ENCODE peak calls at places on chromosomes 3 and 15, in eight cellular contexts. One of them, this sample, is unnamed.

GRCh38 chr15:41557673-41558399 is 1.2 kb upstream of the TYRO3 start:
- DNase-seq in heart right ventricle: no peak
- DNase-seq in lower lobe of right lung: peak; percentile 68
- DNase-seq in WTC11: peak; percentile 76
- DNase-seq in NCI-H1105 treated with DMSO at 0.1 percent for 48 hours: peak; percentile 67
- DNase-seq in T-cell: peak; percentile 72
- DNase-seq in stimulated activated CD8-positive, alpha-beta memory T cell treated with anti-CD3 and anti-CD28 coated beads, Interleukin-12 subunit alpha, Interleukin-12 subunit beta, amount 100 ng/mL, for 1 hour: peak; percentile 57
- DNase-seq in activated CD4-positive, alpha-beta T cell treated with anti-CD3 and anti-CD28 coated beads for 24 hours: peak; percentile 52
- DNase-seq in this sample: peak; percentile 73

GRCh38 chr3:150216041-150216811 is 191.9 kb upstream of the TSC22D2 start:
- DNase-seq in T-cell: no peak
- DNase-seq in stimulated activated CD8-positive, alpha-beta memory T cell treated with anti-CD3 and anti-CD28 coated beads, Interleukin-12 subunit alpha, Interleukin-12 subunit beta, amount 100 ng/mL, for 1 hour: no peak
- DNase-seq in NCI-H1105 treated with DMSO at 0.1 percent for 48 hours: peak; percentile 98
- DNase-seq in WTC11: no peak
- DNase-seq in heart right ventricle: peak; percentile 70
- DNase-seq in activated CD4-positive, alpha-beta T cell treated with anti-CD3 and anti-CD28 coated beads for 24 hours: no peak
- DNase-seq in lower lobe of right lung: no peak
- DNase-seq in this sample: peak; percentile 63

GRCh38 chr3:47098910-47099309 is 65.0 kb downstream of the SETD2 start:
- DNase-seq in lower lobe of right lung: no peak
- DNase-seq in stimulated activated CD8-positive, alpha-beta memory T cell treated with anti-CD3 and anti-CD28 coated beads, Interleukin-12 subunit alpha, Interleukin-12 subunit beta, amount 100 ng/mL, for 1 hour: no peak
- DNase-seq in T-cell: no peak
- DNase-seq in activated CD4-positive, alpha-beta T cell treated with anti-CD3 and anti-CD28 coated beads for 24 hours: no peak
- DNase-seq in heart right ventricle: no peak
- DNase-seq in WTC11: no peak
- DNase-seq in NCI-H1105 treated with DMSO at 0.1 percent for 48 hours: no peak
- DNase-seq in this sample: no peak

GRCh38 chr3:169669816-169670215 is 6.3 kb upstream of the MECOM start:
- DNase-seq in lower lobe of right lung: no peak
- DNase-seq in NCI-H1105 treated with DMSO at 0.1 percent for 48 hours: no peak
- DNase-seq in WTC11: no peak
- DNase-seq in heart right ventricle: no peak
- DNase-seq in activated CD4-positive, alpha-beta T cell treated with anti-CD3 and anti-CD28 coated beads for 24 hours: no peak
- DNase-seq in T-cell: no peak
- DNase-seq in stimulated activated CD8-positive, alpha-beta memory T cell treated with anti-CD3 and anti-CD28 coated beads, Interleukin-12 subunit alpha, Interleukin-12 subunit beta, amount 100 ng/mL, for 1 hour: no peak
- DNase-seq in this sample: no peak

GRCh38 chr3:151837057-151837456 is 23.1 kb downstream of the AADAC start:
- DNase-seq in activated CD4-positive, alpha-beta T cell treated with anti-CD3 and anti-CD28 coated beads for 24 hours: no peak
- DNase-seq in NCI-H1105 treated with DMSO at 0.1 percent for 48 hours: no peak
- DNase-seq in heart right ventricle: no peak
- DNase-seq in lower lobe of right lung: no peak
- DNase-seq in WTC11: no peak
- DNase-seq in stimulated activated CD8-positive, alpha-beta memory T cell treated with anti-CD3 and anti-CD28 coated beads, Interleukin-12 subunit alpha, Interleukin-12 subunit beta, amount 100 ng/mL, for 1 hour: no peak
- DNase-seq in T-cell: no peak
- DNase-seq in this sample: no peak

GRCh38 chr3:139113766-139114165 is 69.1 kb upstream of the PRR23C start:
- DNase-seq in WTC11: no peak
- DNase-seq in stimulated activated CD8-positive, alpha-beta memory T cell treated with anti-CD3 and anti-CD28 coated beads, Interleukin-12 subunit alpha, Interleukin-12 subunit beta, amount 100 ng/mL, for 1 hour: no peak
- DNase-seq in activated CD4-positive, alpha-beta T cell treated with anti-CD3 and anti-CD28 coated beads for 24 hours: no peak
- DNase-seq in NCI-H1105 treated with DMSO at 0.1 percent for 48 hours: peak; percentile 12
- DNase-seq in heart right ventricle: no peak
- DNase-seq in lower lobe of right lung: no peak
- DNase-seq in T-cell: no peak
- DNase-seq in this sample: no peak

GRCh38 chr15:74867562-74868458 is 5.4 kb downstream of the SCAMP2 start:
- DNase-seq in lower lobe of right lung: peak; percentile 72
- DNase-seq in NCI-H1105 treated with DMSO at 0.1 percent for 48 hours: no peak
- DNase-seq in heart right ventricle: no peak
- DNase-seq in stimulated activated CD8-positive, alpha-beta memory T cell treated with anti-CD3 and anti-CD28 coated beads, Interleukin-12 subunit alpha, Interleukin-12 subunit beta, amount 100 ng/mL, for 1 hour: no peak
- DNase-seq in T-cell: no peak
- DNase-seq in activated CD4-positive, alpha-beta T cell treated with anti-CD3 and anti-CD28 coated beads for 24 hours: no peak
- DNase-seq in WTC11: no peak
- DNase-seq in this sample: peak; percentile 46

GRCh38 chr3:72368331-72368975 is 479.8 kb downstream of the SHQ1 start:
- DNase-seq in activated CD4-positive, alpha-beta T cell treated with anti-CD3 and anti-CD28 coated beads for 24 hours: no peak
- DNase-seq in lower lobe of right lung: no peak
- DNase-seq in stimulated activated CD8-positive, alpha-beta memory T cell treated with anti-CD3 and anti-CD28 coated beads, Interleukin-12 subunit alpha, Interleukin-12 subunit beta, amount 100 ng/mL, for 1 hour: no peak
- DNase-seq in heart right ventricle: no peak
- DNase-seq in T-cell: no peak
- DNase-seq in NCI-H1105 treated with DMSO at 0.1 percent for 48 hours: no peak
- DNase-seq in WTC11: no peak
- DNase-seq in this sample: no peak